ENCODE peak calls at places on chromosome 7, in five cellular contexts. One of them, this sample, is unnamed. For H3K4me1 and H3K27me3, the result is how much of the 10 kb centered on the place peaks cover.

GRCh38 chr7:55070271-55070743 is 51.5 kb downstream of the EGFR start:
- DNase-seq in ovary: no peak
- DNase-seq in tibial nerve: no peak
- DNase-seq in sigmoid colon: no peak
- DNase-seq in HepG2: peak
- DNase-seq in this sample: no peak

GRCh38 chr7:129911790-129912189 is 41.0 kb downstream of the UBE2H start:
- DNase-seq in HepG2: no peak
- DNase-seq in sigmoid colon: no peak
- DNase-seq in ovary: no peak
- DNase-seq in tibial nerve: no peak
- DNase-seq in this sample: no peak

GRCh38 chr7:105278565-105278964 is 110.2 kb downstream of the SRPK2 start:
- DNase-seq in tibial nerve: no peak
- DNase-seq in ovary: no peak
- DNase-seq in HepG2: no peak
- DNase-seq in sigmoid colon: no peak
- DNase-seq in this sample: no peak

GRCh38 chr7:27661776-27662489 is 750 bp downstream of the HIBADH start:
- DNase-seq in ovary: peak
- DNase-seq in HepG2: peak
- DNase-seq in sigmoid colon: peak
- DNase-seq in tibial nerve: no peak
- DNase-seq in this sample: no peak

GRCh38 chr7:94605031-94605430 is 50.9 kb downstream of the SGCE start:
- DNase-seq in HepG2: no peak
- DNase-seq in sigmoid colon: no peak
- DNase-seq in ovary: no peak
- DNase-seq in tibial nerve: no peak
- DNase-seq in this sample: no peak

GRCh38 chr7:108299251-108300014 is 156.8 kb downstream of the NRCAM start:
- DNase-seq in ovary: no peak
- DNase-seq in sigmoid colon: no peak
- DNase-seq in HepG2: no peak
- DNase-seq in tibial nerve: no peak
- DNase-seq in this sample: no peak

GRCh38 chr7:3558410-3558809 is 257.4 kb downstream of the SDK1 start:
- DNase-seq in HepG2: no peak
- DNase-seq in tibial nerve: no peak
- DNase-seq in sigmoid colon: no peak
- DNase-seq in ovary: no peak
- DNase-seq in this sample: no peak

GRCh38 chr7:121041516-121042148 is 53.1 kb downstream of the CPED1 start:
- DNase-seq in sigmoid colon: no peak
- DNase-seq in ovary: no peak
- DNase-seq in HepG2: no peak
- DNase-seq in tibial nerve: no peak
- DNase-seq in this sample: no peak

GRCh38 chr7:45178241-45179225 is 20.9 kb downstream of the RAMP3 start:
- DNase-seq in sigmoid colon: peak
- DNase-seq in ovary: peak
- DNase-seq in tibial nerve: no peak
- DNase-seq in HepG2: peak
- DNase-seq in this sample: no peak

GRCh38 chr7:2521952-2522591 is 2.5 kb downstream of the LFNG start:
- DNase-seq in ovary: no peak
- DNase-seq in sigmoid colon: no peak
- DNase-seq in tibial nerve: no peak
- DNase-seq in HepG2: no peak
- DNase-seq in this sample: no peak

GRCh38 chr7:29480934-29481625 is 82.6 kb upstream of the PRR15 start:
- DNase-seq in HepG2: no peak
- DNase-seq in tibial nerve: no peak
- DNase-seq in sigmoid colon: no peak
- DNase-seq in ovary: no peak
- DNase-seq in this sample: peak

GRCh38 chr7:85833071-85833470 is 646.2 kb upstream of the SEMA3D start:
- DNase-seq in tibial nerve: no peak
- DNase-seq in HepG2: no peak
- DNase-seq in ovary: no peak
- DNase-seq in sigmoid colon: no peak
- DNase-seq in this sample: no peak

GRCh38 chr7:150479023-150479716 is 28.7 kb downstream of the GIMAP8 start:
- DNase-seq in tibial nerve: no peak
- DNase-seq in HepG2: no peak
- DNase-seq in sigmoid colon: no peak
- DNase-seq in ovary: no peak
- DNase-seq in this sample: no peak

GRCh38 chr7:112495820-112496462 is 15.2 kb downstream of the LSMEM1 start:
- DNase-seq in sigmoid colon: peak
- DNase-seq in tibial nerve: peak
- DNase-seq in ovary: no peak
- DNase-seq in HepG2: peak
- DNase-seq in this sample: peak

GRCh38 chr7:18756378-18757050 is 261.0 kb downstream of the HDAC9 start:
- DNase-seq in HepG2: no peak
- DNase-seq in ovary: no peak
- DNase-seq in sigmoid colon: no peak
- DNase-seq in tibial nerve: no peak
- DNase-seq in this sample: no peak

GRCh38 chr7:81672872-81673271 is 97.0 kb downstream of the HGF start:
- DNase-seq in tibial nerve: no peak
- DNase-seq in HepG2: no peak
- DNase-seq in sigmoid colon: no peak
- DNase-seq in ovary: no peak
- DNase-seq in this sample: no peak

GRCh38 chr7:79548616-79549206 is 95.2 kb upstream of the MAGI2 start:
- DNase-seq in sigmoid colon: no peak
- DNase-seq in HepG2: peak
- DNase-seq in tibial nerve: no peak
- DNase-seq in ovary: no peak
- DNase-seq in this sample: no peak

GRCh38 chr7:121351682-121352081 is 22.9 kb downstream of the WNT16 start:
- DNase-seq in tibial nerve: no peak
- DNase-seq in HepG2: no peak
- DNase-seq in sigmoid colon: no peak
- DNase-seq in ovary: no peak
- DNase-seq in this sample: no peak

GRCh38 chr7:74289660-74290589 is 718 bp downstream of the CLIP2 start:
- DNase-seq in tibial nerve: no peak
- DNase-seq in sigmoid colon: peak
- DNase-seq in HepG2: no peak
- DNase-seq in ovary: peak
- DNase-seq in this sample: no peak

GRCh38 chr7:133570321-133570720 is 317.4 kb downstream of the EXOC4 start:
- DNase-seq in ovary: no peak
- DNase-seq in tibial nerve: no peak
- DNase-seq in HepG2: no peak
- DNase-seq in sigmoid colon: no peak
- DNase-seq in this sample: no peak

DNA sequence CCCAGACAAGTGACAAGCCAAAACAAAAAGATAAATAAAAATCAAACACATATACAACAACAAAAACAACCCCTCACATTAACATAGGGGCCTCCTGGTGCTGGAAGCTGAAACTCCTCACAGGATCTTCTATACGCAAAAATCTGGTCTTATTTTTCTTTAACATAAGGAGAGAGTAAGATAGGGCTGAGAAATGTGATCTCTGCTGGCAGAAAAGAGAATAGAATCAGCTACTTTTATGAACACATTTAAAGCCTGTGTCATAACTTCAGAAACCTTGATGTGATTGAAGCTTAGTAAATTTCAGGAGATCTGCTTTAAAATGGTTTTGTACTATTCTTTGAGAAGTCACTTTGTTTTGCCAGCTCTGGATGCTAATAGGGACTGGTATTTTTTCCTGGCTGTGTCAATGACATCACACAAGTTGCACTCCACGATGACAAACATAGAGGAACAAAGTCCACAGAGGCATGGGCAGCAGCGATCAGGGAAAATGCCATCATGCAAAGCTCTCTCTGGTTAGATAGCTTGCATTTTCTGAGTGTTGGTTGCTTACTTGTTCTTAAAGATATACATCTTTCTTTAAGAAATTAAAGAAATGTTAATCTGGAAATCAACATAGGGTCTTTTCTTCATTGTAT is 176.6 kb upstream of the SP4 start:
- DNase-seq in ovary: no peak
- DNase-seq in sigmoid colon: no peak
- DNase-seq in HepG2: peak
- DNase-seq in tibial nerve: no peak
- DNase-seq in this sample: no peak
- H3K4me1 ChIP-seq in ovary: under half
- H3K4me1 ChIP-seq in sigmoid colon: under half
- H3K4me1 ChIP-seq in HepG2: under half
- H3K4me1 ChIP-seq in tibial nerve: under half
- H3K4me1 ChIP-seq in this sample: under half

DNA sequence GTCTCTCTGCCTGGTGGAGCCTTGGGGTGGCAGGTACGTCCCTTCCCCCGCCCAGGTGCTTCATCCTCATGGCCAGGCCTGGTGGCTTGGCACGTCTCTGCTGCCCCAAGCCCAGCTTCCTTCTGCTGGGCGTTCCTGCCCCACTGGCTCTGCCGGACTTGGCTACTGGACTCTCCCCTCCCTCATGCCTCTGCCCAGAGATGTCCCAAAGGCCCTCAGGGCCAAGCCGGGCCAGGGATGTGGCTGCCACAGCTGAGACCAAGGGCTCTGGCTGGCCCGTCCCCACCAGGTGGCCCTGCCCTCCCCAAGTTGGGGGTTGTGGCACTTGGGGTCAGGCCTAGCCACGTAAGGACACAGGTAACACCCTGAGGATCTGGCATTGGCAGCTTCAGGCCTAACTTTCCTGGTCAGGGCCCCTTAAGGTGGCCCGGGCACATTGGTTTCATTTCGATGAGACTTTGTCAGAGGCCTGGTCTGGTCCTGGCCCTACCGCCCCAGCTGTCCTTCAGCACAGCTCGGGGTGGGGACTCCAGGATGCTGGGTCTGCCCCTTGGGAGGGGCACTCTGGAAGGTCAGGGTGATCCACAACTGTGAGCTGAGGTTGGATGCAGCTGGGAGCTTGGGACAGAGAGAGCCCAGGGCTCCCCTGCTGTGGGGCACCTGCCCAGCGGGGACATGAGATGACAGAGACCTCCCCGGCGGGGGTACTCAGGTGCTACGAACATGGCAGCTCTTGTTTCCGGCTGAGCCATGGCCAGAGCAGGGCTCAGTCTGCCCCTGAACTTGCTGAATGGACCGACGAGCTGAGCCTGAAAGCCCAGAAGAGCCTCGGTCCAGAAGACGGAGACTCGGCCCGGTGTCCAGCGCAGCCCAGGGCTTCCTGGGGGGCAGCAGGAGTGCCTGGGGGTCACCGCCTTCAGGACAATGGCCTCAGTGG is 2.9 kb downstream of the BHLHA15 start:
- DNase-seq in HepG2: no peak
- DNase-seq in sigmoid colon: peak
- DNase-seq in tibial nerve: no peak
- DNase-seq in ovary: peak
- DNase-seq in this sample: no peak
- TF ChIP-seq EP300 in HepG2: no peak
- TF ChIP-seq EP300 in sigmoid colon: no peak
- TF ChIP-seq EP300 in tibial nerve: no peak
- TF ChIP-seq EP300 in ovary: no peak
- TF ChIP-seq EP300 in this sample: no peak

GRCh38 chr7:155824195-155824915 is 12.1 kb upstream of the SHH start:
- DNase-seq in HepG2: no peak
- DNase-seq in tibial nerve: no peak
- DNase-seq in sigmoid colon: no peak
- DNase-seq in ovary: no peak
- DNase-seq in this sample: no peak
- H3K27me3 ChIP-seq in HepG2: half or more
- H3K27me3 ChIP-seq in tibial nerve: under half
- H3K27me3 ChIP-seq in sigmoid colon: under half
- H3K27me3 ChIP-seq in ovary: under half
- H3K27me3 ChIP-seq in this sample: under half

GRCh38 chr7:47561715-47562446 is 20.0 kb downstream of the TNS3 start:
- DNase-seq in ovary: no peak
- DNase-seq in HepG2: no peak
- DNase-seq in tibial nerve: no peak
- DNase-seq in sigmoid colon: no peak
- DNase-seq in this sample: no peak
- H3K4me1 ChIP-seq in ovary: under half
- H3K4me1 ChIP-seq in HepG2: under half
- H3K4me1 ChIP-seq in tibial nerve: under half
- H3K4me1 ChIP-seq in sigmoid colon: under half
- H3K4me1 ChIP-seq in this sample: under half

GRCh38 chr7:113976508-113976907 is 57.7 kb upstream of the PPP1R3A start:
- DNase-seq in sigmoid colon: no peak
- DNase-seq in tibial nerve: no peak
- DNase-seq in HepG2: no peak
- DNase-seq in ovary: no peak
- DNase-seq in this sample: no peak
- TF ChIP-seq EP300 in sigmoid colon: no peak
- TF ChIP-seq EP300 in tibial nerve: no peak
- TF ChIP-seq EP300 in HepG2: no peak
- TF ChIP-seq EP300 in ovary: no peak
- TF ChIP-seq EP300 in this sample: no peak